ENCODE peak calls at places on chromosomes 5 and 9, in five cellular contexts. One of them, this sample, is unnamed.
A peak's percentile ranks its signal among the peaks of the same experiment; 100 is the strongest.

GRCh38 chr5:34608368-34608767 is 47.8 kb upstream of the RAI14 start:
- DNase-seq in brain microvascular endothelial cell: no peak
- DNase-seq in cardiac fibroblast: no peak
- DNase-seq in Peyer's patch: no peak
- DNase-seq in retinal pigment epithelial cell: no peak
- DNase-seq in this sample: no peak

GRCh38 chr5:151202381-151203139 is 21.3 kb downstream of the CCDC69 start:
- DNase-seq in Peyer's patch: no peak
- DNase-seq in retinal pigment epithelial cell: peak; percentile 36
- DNase-seq in cardiac fibroblast: peak; percentile 94
- DNase-seq in brain microvascular endothelial cell: peak; percentile 40
- DNase-seq in this sample: no peak

GRCh38 chr9:100473271-100474081 is 527 bp downstream of the TMEFF1 start:
- DNase-seq in cardiac fibroblast: peak; percentile 22
- DNase-seq in brain microvascular endothelial cell: no peak
- DNase-seq in Peyer's patch: peak; percentile 45
- DNase-seq in retinal pigment epithelial cell: no peak
- DNase-seq in this sample: no peak

GRCh38 chr5:14209836-14210235 is 66.7 kb downstream of the TRIO start:
- DNase-seq in brain microvascular endothelial cell: no peak
- DNase-seq in cardiac fibroblast: no peak
- DNase-seq in retinal pigment epithelial cell: no peak
- DNase-seq in Peyer's patch: no peak
- DNase-seq in this sample: no peak

GRCh38 chr9:97851450-97851883 is 1.6 kb upstream of the FOXE1 start:
- DNase-seq in cardiac fibroblast: no peak
- DNase-seq in brain microvascular endothelial cell: no peak
- DNase-seq in Peyer's patch: no peak
- DNase-seq in retinal pigment epithelial cell: no peak
- DNase-seq in this sample: no peak

GRCh38 chr5:111829701-111830100 is 72.7 kb upstream of the NREP start:
- DNase-seq in cardiac fibroblast: peak; percentile 95
- DNase-seq in retinal pigment epithelial cell: peak; percentile 75
- DNase-seq in Peyer's patch: no peak
- DNase-seq in brain microvascular endothelial cell: peak; percentile 96
- DNase-seq in this sample: peak; percentile 8

GRCh38 chr9:89375181-89375760 is 57.0 kb downstream of the SECISBP2 start:
- DNase-seq in retinal pigment epithelial cell: no peak
- DNase-seq in brain microvascular endothelial cell: peak; percentile 2
- DNase-seq in Peyer's patch: no peak
- DNase-seq in cardiac fibroblast: no peak
- DNase-seq in this sample: no peak

GRCh38 chr5:108516771-108517170 is 134.9 kb upstream of the FBXL17 start:
- DNase-seq in cardiac fibroblast: no peak
- DNase-seq in Peyer's patch: no peak
- DNase-seq in brain microvascular endothelial cell: no peak
- DNase-seq in retinal pigment epithelial cell: no peak
- DNase-seq in this sample: no peak

GRCh38 chr9:12511726-12512125 is 181.5 kb upstream of the TYRP1 start:
- DNase-seq in retinal pigment epithelial cell: no peak
- DNase-seq in Peyer's patch: no peak
- DNase-seq in brain microvascular endothelial cell: no peak
- DNase-seq in cardiac fibroblast: no peak
- DNase-seq in this sample: no peak

GRCh38 chr5:138661991-138662434 is 86.8 kb upstream of the HSPA9 start:
- DNase-seq in brain microvascular endothelial cell: no peak
- DNase-seq in cardiac fibroblast: no peak
- DNase-seq in Peyer's patch: no peak
- DNase-seq in retinal pigment epithelial cell: no peak
- DNase-seq in this sample: no peak

GRCh38 chr5:128376577-128376976 is 161.5 kb downstream of the FBN2 start:
- DNase-seq in cardiac fibroblast: no peak
- DNase-seq in Peyer's patch: no peak
- DNase-seq in brain microvascular endothelial cell: no peak
- DNase-seq in retinal pigment epithelial cell: no peak
- DNase-seq in this sample: no peak

GRCh38 chr9:6068983-6069382 is 53.6 kb upstream of the RANBP6 start:
- DNase-seq in cardiac fibroblast: no peak
- DNase-seq in brain microvascular endothelial cell: no peak
- DNase-seq in retinal pigment epithelial cell: no peak
- DNase-seq in Peyer's patch: no peak
- DNase-seq in this sample: no peak

GRCh38 chr5:127088226-127088625 is 14.9 kb upstream of the C5orf63 start:
- DNase-seq in retinal pigment epithelial cell: no peak
- DNase-seq in Peyer's patch: no peak
- DNase-seq in brain microvascular endothelial cell: peak; percentile 99
- DNase-seq in cardiac fibroblast: peak; percentile 99
- DNase-seq in this sample: peak; percentile 83

GRCh38 chr5:113194125-113194524 is 217.5 kb downstream of the DCP2 start:
- DNase-seq in cardiac fibroblast: no peak
- DNase-seq in brain microvascular endothelial cell: no peak
- DNase-seq in retinal pigment epithelial cell: no peak
- DNase-seq in Peyer's patch: no peak
- DNase-seq in this sample: no peak

GRCh38 chr9:22105005-22105722 is 96.1 kb upstream of the CDKN2B start:
- DNase-seq in cardiac fibroblast: no peak
- DNase-seq in brain microvascular endothelial cell: no peak
- DNase-seq in Peyer's patch: no peak
- DNase-seq in retinal pigment epithelial cell: no peak
- DNase-seq in this sample: no peak

GRCh38 chr9:118281787-118282186 is 577.6 kb downstream of the TLR4 start:
- DNase-seq in Peyer's patch: no peak
- DNase-seq in brain microvascular endothelial cell: no peak
- DNase-seq in retinal pigment epithelial cell: no peak
- DNase-seq in cardiac fibroblast: no peak
- DNase-seq in this sample: no peak

GRCh38 chr5:178740926-178741325 is 10.5 kb upstream of the ZNF354A start:
- DNase-seq in cardiac fibroblast: no peak
- DNase-seq in retinal pigment epithelial cell: no peak
- DNase-seq in brain microvascular endothelial cell: no peak
- DNase-seq in Peyer's patch: no peak
- DNase-seq in this sample: no peak

GRCh38 chr5:96997265-96997859 is 61.5 kb downstream of the LNPEP start:
- DNase-seq in brain microvascular endothelial cell: peak; percentile 32
- DNase-seq in retinal pigment epithelial cell: peak; percentile 19
- DNase-seq in Peyer's patch: no peak
- DNase-seq in cardiac fibroblast: peak; percentile 72
- DNase-seq in this sample: no peak

GRCh38 chr9:85224301-85224700 is 517.5 kb downstream of the AGTPBP1 start:
- DNase-seq in retinal pigment epithelial cell: no peak
- DNase-seq in cardiac fibroblast: no peak
- DNase-seq in brain microvascular endothelial cell: no peak
- DNase-seq in Peyer's patch: no peak
- DNase-seq in this sample: no peak

GRCh38 chr9:77648458-77649108 is 461 bp upstream of the GNA14 start:
- DNase-seq in brain microvascular endothelial cell: no peak
- DNase-seq in Peyer's patch: peak; percentile 78
- DNase-seq in cardiac fibroblast: peak; percentile 17
- DNase-seq in retinal pigment epithelial cell: no peak
- DNase-seq in this sample: no peak

GRCh38 chr5:100590867-100591266 is 55.7 kb downstream of the FAM174A start:
- DNase-seq in Peyer's patch: no peak
- DNase-seq in brain microvascular endothelial cell: no peak
- DNase-seq in retinal pigment epithelial cell: no peak
- DNase-seq in cardiac fibroblast: no peak
- DNase-seq in this sample: no peak

GRCh38 chr9:89366711-89367110 is 48.4 kb downstream of the SECISBP2 start:
- DNase-seq in retinal pigment epithelial cell: peak; percentile 34
- DNase-seq in cardiac fibroblast: peak; percentile 44
- DNase-seq in Peyer's patch: peak; percentile 2
- DNase-seq in brain microvascular endothelial cell: peak; percentile 8
- DNase-seq in this sample: no peak

GRCh38 chr9:91151741-91152095 is 210.0 kb downstream of the AUH start:
- DNase-seq in Peyer's patch: no peak
- DNase-seq in retinal pigment epithelial cell: no peak
- DNase-seq in brain microvascular endothelial cell: no peak
- DNase-seq in cardiac fibroblast: no peak
- DNase-seq in this sample: no peak

GRCh38 chr9:121499427-121500164 is at the start of gene GGTA1:
- DNase-seq in cardiac fibroblast: peak; percentile 59
- DNase-seq in Peyer's patch: peak; percentile 67
- DNase-seq in retinal pigment epithelial cell: no peak
- DNase-seq in brain microvascular endothelial cell: peak; percentile 38
- DNase-seq in this sample: no peak

GRCh38 chr5:159971038-159971437 is 37.9 kb upstream of the TTC1 start:
- DNase-seq in cardiac fibroblast: peak; percentile 80
- DNase-seq in retinal pigment epithelial cell: no peak
- DNase-seq in Peyer's patch: no peak
- DNase-seq in brain microvascular endothelial cell: peak; percentile 15
- DNase-seq in this sample: no peak

GRCh38 chr9:129884220-129885017 is 49.2 kb downstream of the USP20 start:
- DNase-seq in Peyer's patch: peak; percentile 94
- DNase-seq in brain microvascular endothelial cell: peak; percentile 52
- DNase-seq in retinal pigment epithelial cell: peak; percentile 48
- DNase-seq in cardiac fibroblast: peak; percentile 71
- DNase-seq in this sample: no peak

GRCh38 chr9:129887210-129888084 is 52.2 kb downstream of the USP20 start:
- DNase-seq in brain microvascular endothelial cell: peak; percentile 73
- DNase-seq in cardiac fibroblast: peak; percentile 87
- DNase-seq in retinal pigment epithelial cell: no peak
- DNase-seq in Peyer's patch: no peak
- DNase-seq in this sample: no peak

GRCh38 chr9:129885018-129885669 is 49.9 kb downstream of the USP20 start:
- DNase-seq in retinal pigment epithelial cell: no peak
- DNase-seq in Peyer's patch: no peak
- DNase-seq in brain microvascular endothelial cell: no peak
- DNase-seq in cardiac fibroblast: no peak
- DNase-seq in this sample: no peak

GRCh38 chr9:129886226-129887174 is 51.2 kb downstream of the USP20 start:
- DNase-seq in retinal pigment epithelial cell: no peak
- DNase-seq in brain microvascular endothelial cell: no peak
- DNase-seq in cardiac fibroblast: peak; percentile 17
- DNase-seq in Peyer's patch: no peak
- DNase-seq in this sample: no peak

GRCh38 chr9:129885670-129886106 is 50.4 kb downstream of the USP20 start:
- DNase-seq in cardiac fibroblast: peak; percentile 94
- DNase-seq in Peyer's patch: peak; percentile 92
- DNase-seq in retinal pigment epithelial cell: peak; percentile 32
- DNase-seq in brain microvascular endothelial cell: peak; percentile 86
- DNase-seq in this sample: peak; percentile 70
- H3K4me3 ChIP-seq in cardiac fibroblast: peak overlapping the region; percentile 32
- H3K4me3 ChIP-seq in Peyer's patch: peak overlapping the region; percentile 53
- H3K4me3 ChIP-seq in retinal pigment epithelial cell: peak overlapping the region; percentile 32
- H3K4me3 ChIP-seq in brain microvascular endothelial cell: peak overlapping the region; percentile 31
- H3K4me3 ChIP-seq in this sample: no peak overlapping the region

DNA sequence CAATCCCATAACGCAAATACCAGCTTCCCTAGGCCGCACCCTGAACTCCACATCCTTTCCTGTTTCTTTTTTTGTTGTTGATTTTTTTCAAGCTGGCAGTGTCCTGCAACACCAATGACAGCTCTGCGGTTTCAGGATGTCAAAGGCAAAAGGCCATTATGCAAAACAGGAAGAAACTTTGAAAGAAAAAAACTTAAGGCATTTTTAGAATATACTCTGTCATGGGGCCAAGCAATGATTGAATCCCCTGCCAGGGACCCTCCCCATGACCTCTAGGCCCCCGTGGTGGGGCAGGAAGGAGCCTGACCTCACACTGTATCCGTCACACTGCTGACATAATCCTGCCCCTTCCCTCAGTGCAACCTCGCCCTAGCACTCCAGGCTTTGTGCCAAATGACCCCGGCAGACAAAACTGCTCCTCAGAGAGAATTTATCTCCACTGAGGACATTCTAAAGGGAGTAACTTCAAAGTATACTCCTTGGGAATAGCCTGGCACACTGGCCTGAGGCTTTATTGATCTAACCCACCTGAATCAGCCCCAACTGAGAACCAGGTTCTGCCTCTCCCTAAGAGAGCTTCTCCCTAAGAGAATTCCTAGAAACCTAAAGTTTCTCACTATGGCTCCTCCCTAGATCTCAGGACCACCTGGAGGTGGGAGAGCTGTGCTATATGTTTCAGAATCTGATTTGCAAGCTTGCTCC is 7.9 kb downstream of the B4GALT1 start:
- DNase-seq in Peyer's patch: peak; percentile 83
- DNase-seq in cardiac fibroblast: peak; percentile 74
- DNase-seq in retinal pigment epithelial cell: no peak
- DNase-seq in brain microvascular endothelial cell: peak; percentile 36
- DNase-seq in this sample: no peak
- H3K4me3 ChIP-seq in Peyer's patch: no peak overlapping the region
- H3K4me3 ChIP-seq in cardiac fibroblast: peak overlapping the region; percentile 18
- H3K4me3 ChIP-seq in retinal pigment epithelial cell: no peak overlapping the region
- H3K4me3 ChIP-seq in brain microvascular endothelial cell: no peak overlapping the region
- H3K4me3 ChIP-seq in this sample: no peak overlapping the region

DNA sequence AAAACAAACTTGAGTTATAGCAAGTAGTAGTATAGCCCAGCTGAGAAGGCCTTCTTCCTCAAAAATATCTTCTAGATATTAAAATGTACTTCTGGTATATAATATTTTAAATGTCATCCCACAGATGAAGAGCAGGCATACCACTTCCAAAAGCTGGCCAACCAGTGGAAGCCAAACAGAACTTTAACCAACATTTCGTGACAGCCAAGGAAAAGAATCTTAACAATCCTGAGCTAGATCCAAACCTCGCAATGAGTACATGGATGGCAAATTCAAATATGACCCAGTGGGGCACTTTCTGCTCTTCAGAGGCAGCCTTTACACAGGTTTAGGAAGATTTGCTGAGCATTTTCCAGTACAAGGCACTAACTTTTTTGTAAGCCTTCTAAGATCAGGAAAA is 91.8 kb upstream of the ACO1 start:
- DNase-seq in brain microvascular endothelial cell: no peak
- DNase-seq in Peyer's patch: no peak
- DNase-seq in cardiac fibroblast: no peak
- DNase-seq in retinal pigment epithelial cell: no peak
- DNase-seq in this sample: no peak
- H3K4me3 ChIP-seq in brain microvascular endothelial cell: no peak overlapping the region
- H3K4me3 ChIP-seq in Peyer's patch: no peak overlapping the region
- H3K4me3 ChIP-seq in cardiac fibroblast: no peak overlapping the region
- H3K4me3 ChIP-seq in retinal pigment epithelial cell: no peak overlapping the region
- H3K4me3 ChIP-seq in this sample: no peak overlapping the region

GRCh38 chr5:39217365-39218281 is 1.7 kb downstream of the FYB1 start:
- DNase-seq in brain microvascular endothelial cell: peak; percentile 79
- DNase-seq in Peyer's patch: peak; percentile 53
- DNase-seq in retinal pigment epithelial cell: no peak
- DNase-seq in cardiac fibroblast: peak; percentile 91
- DNase-seq in this sample: peak; percentile 57

GRCh38 chr5:39216621-39217020 is 2.7 kb downstream of the FYB1 start:
- DNase-seq in retinal pigment epithelial cell: no peak
- DNase-seq in brain microvascular endothelial cell: no peak
- DNase-seq in Peyer's patch: no peak
- DNase-seq in cardiac fibroblast: no peak
- DNase-seq in this sample: no peak

GRCh38 chr5:39218482-39219381 is 631 bp downstream of the FYB1 start:
- DNase-seq in cardiac fibroblast: no peak
- DNase-seq in brain microvascular endothelial cell: no peak
- DNase-seq in Peyer's patch: no peak
- DNase-seq in retinal pigment epithelial cell: no peak
- DNase-seq in this sample: no peak

GRCh38 chr5:39220280-39221030 is 1.1 kb upstream of the FYB1 start:
- DNase-seq in retinal pigment epithelial cell: no peak
- DNase-seq in Peyer's patch: no peak
- DNase-seq in cardiac fibroblast: no peak
- DNase-seq in brain microvascular endothelial cell: no peak
- DNase-seq in this sample: no peak

DNA sequence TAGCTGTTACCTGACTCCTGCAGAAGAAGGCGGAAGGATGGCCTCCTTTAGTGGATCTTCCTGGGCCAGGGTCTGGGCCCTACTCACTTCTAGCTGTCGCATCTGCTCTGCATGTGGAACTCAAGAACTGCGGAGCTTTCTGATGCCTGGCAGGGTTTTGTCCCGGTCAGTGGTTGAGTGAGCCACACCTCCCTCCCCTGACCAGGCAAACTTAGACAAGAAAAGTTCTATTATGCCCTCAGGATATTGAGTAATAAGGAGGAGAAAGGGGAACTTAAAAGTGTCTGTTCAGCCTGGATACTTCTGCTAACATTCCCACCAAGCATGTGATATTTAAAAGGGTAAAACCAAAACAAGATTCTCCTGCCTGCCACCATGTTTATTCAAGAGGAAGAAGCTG is at the start of gene FYB1:
- DNase-seq in cardiac fibroblast: no peak
- DNase-seq in Peyer's patch: no peak
- DNase-seq in brain microvascular endothelial cell: no peak
- DNase-seq in retinal pigment epithelial cell: no peak
- DNase-seq in this sample: no peak
- H3K4me3 ChIP-seq in cardiac fibroblast: no peak within 1 kb of the TSS
- H3K4me3 ChIP-seq in Peyer's patch: no peak within 1 kb of the TSS
- H3K4me3 ChIP-seq in brain microvascular endothelial cell: no peak within 1 kb of the TSS
- H3K4me3 ChIP-seq in retinal pigment epithelial cell: no peak within 1 kb of the TSS
- H3K4me3 ChIP-seq in this sample: no peak within 1 kb of the TSS

This sample was measured in AG04450.